ENCODE peak calls at places on chromosomes 7 and 10, in ten cellular contexts. A is prostate gland, C is body of pancreas, U is IMR-90, Y is transverse colon, O is gastrocnemius medialis, S is stomach, N is Peyer's patch, K is breast epithelium, L is adrenal gland. F is an unnamed sample.

GRCh38 chr7:12735923-12736322 is 48.5 kb downstream of the ARL4A start:
- DNase-seq in A (no peak), C (no peak), U (no peak), Y (no peak), O (no peak), S (no peak), N (no peak), K (no peak), L (no peak), F (no peak)

GRCh38 chr10:75097666-75098285 is 13.7 kb upstream of the SAMD8 start:
- DNase-seq in A (no peak), C (no peak), U (peak), Y (no peak), O (no peak), S (no peak), N (no peak), K (no peak), L (no peak), F (no peak)

GRCh38 chr7:125834421-125834820 is 904.8 kb upstream of the POT1 start:
- DNase-seq in A (no peak), C (no peak), U (no peak), Y (no peak), O (no peak), S (no peak), N (no peak), K (no peak), L (no peak), F (no peak)

GRCh38 chr10:48605786-48606529 is 1.1 kb upstream of the ARHGAP22 start:
- DNase-seq in A (no peak), C (no peak), U (peak), Y (no peak), O (no peak), S (no peak), N (no peak), K (no peak), L (peak), F (no peak)

GRCh38 chr10:60960913-60961312 is 16.9 kb upstream of the RHOBTB1 start:
- DNase-seq in A (no peak), C (no peak), U (no peak), Y (no peak), O (no peak), S (no peak), N (no peak), K (no peak), L (no peak), F (no peak)

GRCh38 chr10:93749218-93749799 is 8.4 kb upstream of the LGI1 start:
- DNase-seq in A (no peak), C (no peak), U (no peak), Y (peak), O (no peak), S (no peak), N (no peak), K (no peak), L (peak), F (no peak)

GRCh38 chr10:126576336-126576735 is 94.2 kb downstream of the C10orf90 start:
- DNase-seq in A (no peak), C (no peak), U (peak), Y (no peak), O (no peak), S (no peak), N (no peak), K (no peak), L (no peak), F (no peak)

GRCh38 chr10:86194684-86195083 is 171.9 kb downstream of the GRID1 start:
- DNase-seq in A (no peak), C (no peak), U (no peak), Y (no peak), O (no peak), S (peak), N (no peak), K (no peak), L (no peak), F (no peak)

GRCh38 chr10:81696609-81697388 is 178.2 kb upstream of the NRG3 start:
- DNase-seq in A (no peak), C (no peak), U (no peak), Y (no peak), O (no peak), S (no peak), N (no peak), K (no peak), L (no peak), F (no peak)

GRCh38 chr10:33661580-33662269 is 327.3 kb upstream of the NRP1 start:
- DNase-seq in A (peak), C (peak), U (no peak), Y (peak), O (peak), S (peak), N (no peak), K (peak), L (peak), F (peak)

GRCh38 chr7:44087914-44088838 is 5.8 kb upstream of the POLM start:
- DNase-seq in A (no peak), C (no peak), U (peak), Y (no peak), O (no peak), S (no peak), N (no peak), K (no peak), L (no peak), F (peak)

GRCh38 chr10:9010093-9010492 is 955.6 kb downstream of the GATA3 start:
- DNase-seq in A (no peak), C (no peak), U (no peak), Y (no peak), O (no peak), S (no peak), N (no peak), K (no peak), L (no peak), F (no peak)

GRCh38 chr7:159119851-159120539 is 24.7 kb downstream of the VIPR2 start:
- DNase-seq in A (no peak), C (no peak), U (no peak), Y (no peak), O (no peak), S (no peak), N (no peak), K (no peak), L (no peak), F (no peak)

GRCh38 chr7:141820067-141820466 is 21.2 kb downstream of the PRSS37 start:
- DNase-seq in A (no peak), C (no peak), U (no peak), Y (no peak), O (no peak), S (no peak), N (no peak), K (no peak), L (no peak), F (no peak)

GRCh38 chr7:135164357-135165021 is 6.0 kb downstream of the CYREN start:
- DNase-seq in A (no peak), C (peak), U (no peak), Y (no peak), O (peak), S (no peak), N (no peak), K (no peak), L (no peak), F (no peak)

GRCh38 chr7:148437043-148437442 is 153.5 kb upstream of the C7orf33 start:
- DNase-seq in A (peak), C (no peak), U (no peak), Y (no peak), O (no peak), S (no peak), N (no peak), K (no peak), L (no peak), F (no peak)

GRCh38 chr10:84348431-84348830 is 20.0 kb downstream of the CCSER2 start:
- DNase-seq in A (no peak), C (no peak), U (peak), Y (no peak), O (no peak), S (no peak), N (no peak), K (no peak), L (no peak), F (no peak)

GRCh38 chr10:50431791-50432190 is 180.5 kb upstream of the ASAH2 start:
- DNase-seq in A (no peak), C (no peak), U (no peak), Y (no peak), O (no peak), S (no peak), N (no peak), K (no peak), L (no peak), F (no peak)

GRCh38 chr7:19665399-19666008 is 43.3 kb downstream of the POLR1F start:
- DNase-seq in A (no peak), C (no peak), U (peak), Y (no peak), O (no peak), S (no peak), N (no peak), K (no peak), L (no peak), F (no peak)

GRCh38 chr10:47456096-47456485 is 27.8 kb downstream of the ANXA8 start:
- DNase-seq in A (no peak), C (no peak), U (no peak), Y (no peak), O (no peak), S (no peak), N (no peak), K (peak), L (no peak), F (no peak)

GRCh38 chr10:121662531-121662930 is 64.3 kb upstream of the FGFR2 start:
- DNase-seq in A (no peak), C (no peak), U (no peak), Y (no peak), O (no peak), S (no peak), N (no peak), K (no peak), L (no peak), F (no peak)

GRCh38 chr10:31739759-31740158 is 188.9 kb downstream of the ARHGAP12 start:
- DNase-seq in A (no peak), C (no peak), U (peak), Y (no peak), O (no peak), S (no peak), N (no peak), K (no peak), L (no peak), F (no peak)

GRCh38 chr7:96720843-96721242 is 11.2 kb upstream of the SEM1 start:
- DNase-seq in A (peak), C (no peak), U (no peak), Y (no peak), O (no peak), S (no peak), N (no peak), K (no peak), L (no peak), F (no peak)

GRCh38 chr7:87599336-87599735 is 1.3 kb downstream of the ABCB1 start:
- DNase-seq in A (no peak), C (no peak), U (no peak), Y (peak), O (no peak), S (peak), N (peak), K (no peak), L (peak), F (no peak)

GRCh38 chr7:81285142-81285871 is 366.5 kb upstream of the SEMA3C start:
- DNase-seq in A (no peak), C (no peak), U (peak), Y (no peak), O (no peak), S (no peak), N (no peak), K (no peak), L (no peak), F (no peak)

GRCh38 chr7:129661645-129662182 is 50.2 kb downstream of the NRF1 start:
- DNase-seq in A (no peak), C (no peak), U (no peak), Y (no peak), O (no peak), S (no peak), N (no peak), K (no peak), L (no peak), F (no peak)

GRCh38 chr7:73992104-73992562 is 35.8 kb upstream of the ELN start:
- DNase-seq in A (peak), C (peak), U (peak), Y (no peak), O (no peak), S (peak), N (no peak), K (peak), L (no peak), F (no peak)

GRCh38 chr7:19377611-19378339 is 232.6 kb upstream of the FERD3L start:
- DNase-seq in A (no peak), C (no peak), U (peak), Y (no peak), O (no peak), S (no peak), N (no peak), K (no peak), L (no peak), F (no peak)

GRCh38 chr7:96596120-96596826 is 113.4 kb downstream of the SEM1 start:
- DNase-seq in A (peak), C (peak), U (no peak), Y (no peak), O (no peak), S (no peak), N (no peak), K (no peak), L (no peak), F (no peak)

GRCh38 chr7:30908681-30909080 is 3.0 kb upstream of the AQP1 start:
- DNase-seq in A (no peak), C (no peak), U (no peak), Y (no peak), O (no peak), S (no peak), N (no peak), K (no peak), L (no peak), F (no peak)

GRCh38 chr10:110479710-110480109 is 18.0 kb upstream of the DUSP5 start:
- DNase-seq in A (no peak), C (no peak), U (no peak), Y (no peak), O (no peak), S (no peak), N (no peak), K (no peak), L (no peak), F (no peak)

GRCh38 chr7:155565596-155565995 is 19.2 kb upstream of the CNPY1 start:
- DNase-seq in A (no peak), C (no peak), U (no peak), Y (no peak), O (no peak), S (no peak), N (no peak), K (no peak), L (no peak), F (no peak)

DNA sequence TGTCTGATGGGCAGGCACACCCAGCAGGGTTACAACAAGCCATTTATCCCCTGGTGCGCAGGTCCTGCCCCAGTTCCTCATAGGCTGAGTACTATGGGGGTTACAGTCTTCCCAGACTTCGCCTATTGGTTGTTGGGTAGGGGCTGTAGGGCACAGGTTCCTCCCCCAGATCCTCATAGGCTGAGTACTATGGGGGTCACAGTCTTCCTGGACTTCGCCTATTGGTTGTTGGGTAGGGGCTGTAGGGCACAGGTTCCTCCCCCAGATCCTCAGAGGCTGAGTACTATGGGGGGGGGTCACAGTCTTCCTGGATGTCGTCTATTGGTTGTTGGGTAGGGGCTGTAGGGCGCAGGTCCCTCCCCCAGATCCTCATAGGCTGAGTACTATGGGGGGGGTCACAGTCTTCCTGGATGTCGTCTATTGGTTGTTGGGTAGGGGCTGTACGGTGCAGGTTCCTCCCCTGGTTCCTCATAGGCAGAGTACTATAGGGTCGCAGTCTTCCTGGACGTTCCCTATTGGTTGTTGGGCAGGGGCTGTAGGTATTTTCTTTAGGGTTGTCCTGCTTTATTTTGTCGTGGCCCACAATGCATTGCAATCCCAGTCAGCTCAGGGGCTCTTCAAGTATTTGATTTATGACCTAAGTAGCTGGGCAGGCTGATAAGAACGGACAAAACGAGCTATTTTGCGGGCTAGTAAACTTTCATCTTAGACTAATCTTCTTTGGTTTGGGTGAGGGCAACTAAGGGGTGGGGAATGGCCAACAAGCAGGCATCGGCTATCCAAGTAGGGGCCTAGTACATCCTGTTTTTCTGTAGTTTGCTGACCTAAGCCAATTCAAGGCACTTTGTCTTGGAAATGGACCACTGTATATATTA is 3.4 kb downstream of the LRRC27 start:
- DNase-seq in A (no peak), C (no peak), U (no peak), Y (peak), O (peak), S (no peak), N (no peak), K (no peak), L (no peak), F (no peak)
- TF ChIP-seq POLR2A in A (no peak), C (no peak), U (no peak), Y (no peak), O (no peak), S (no peak), N (no peak), K (no peak), L (no peak), F (no peak)

GRCh38 chr7:28145931-28146330 is 34.7 kb downstream of the JAZF1 start:
- DNase-seq in A (no peak), C (no peak), U (no peak), Y (no peak), O (no peak), S (peak), N (no peak), K (no peak), L (no peak), F (no peak)
- H3K4me3 ChIP-seq in A (no peak), C (no peak), U (no peak), Y (no peak), O (no peak), S (no peak), N (no peak), K (no peak), L (no peak), F (no peak)

DNA sequence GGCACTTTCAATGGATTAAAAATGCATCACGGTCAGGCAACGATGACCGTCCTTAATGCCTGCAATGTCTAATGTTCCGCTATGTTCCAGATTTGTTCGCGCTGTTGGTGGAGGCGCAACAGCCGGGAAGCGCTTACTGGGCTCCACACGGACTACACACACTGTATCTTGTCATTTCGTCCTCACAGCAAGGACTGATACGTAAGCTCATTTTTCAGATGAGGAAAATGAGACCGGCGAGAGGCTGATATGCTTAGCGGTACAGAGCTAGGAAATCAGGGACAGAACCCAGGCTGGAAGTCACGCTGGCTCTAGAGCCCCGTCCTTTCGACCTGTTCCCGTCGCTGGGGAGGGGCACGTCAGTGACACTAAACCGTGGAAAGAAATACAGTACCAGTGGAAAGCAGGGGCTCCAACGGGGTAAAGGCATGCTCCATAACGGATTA is 664 bp downstream of the TPK1 start:
- DNase-seq in A (peak), C (peak), U (peak), Y (peak), O (peak), S (peak), N (peak), K (no peak), L (peak), F (no peak)
- TF ChIP-seq CTCF in A (no peak), C (no peak), U (no peak), Y (no peak), O (no peak), S (no peak), N (no peak), K (no peak), L (peak), F (no peak)

GRCh38 chr7:516216-516605 is 3.4 kb downstream of the PDGFA start:
- DNase-seq in A (no peak), C (no peak), U (no peak), Y (no peak), O (no peak), S (no peak), N (no peak), K (no peak), L (no peak), F (no peak)

GRCh38 chr7:518630-519428 is 817 bp downstream of the PDGFA start:
- DNase-seq in A (peak), C (peak), U (peak), Y (peak), O (peak), S (peak), N (peak), K (peak), L (peak), F (peak)

GRCh38 chr7:516606-517456 is 2.8 kb downstream of the PDGFA start:
- DNase-seq in A (no peak), C (peak), U (peak), Y (peak), O (peak), S (peak), N (no peak), K (no peak), L (peak), F (no peak)

GRCh38 chr7:519429-519973 is at the start of gene PDGFA:
- DNase-seq in A (no peak), C (peak), U (peak), Y (no peak), O (no peak), S (peak), N (no peak), K (no peak), L (peak), F (no peak)

DNA sequence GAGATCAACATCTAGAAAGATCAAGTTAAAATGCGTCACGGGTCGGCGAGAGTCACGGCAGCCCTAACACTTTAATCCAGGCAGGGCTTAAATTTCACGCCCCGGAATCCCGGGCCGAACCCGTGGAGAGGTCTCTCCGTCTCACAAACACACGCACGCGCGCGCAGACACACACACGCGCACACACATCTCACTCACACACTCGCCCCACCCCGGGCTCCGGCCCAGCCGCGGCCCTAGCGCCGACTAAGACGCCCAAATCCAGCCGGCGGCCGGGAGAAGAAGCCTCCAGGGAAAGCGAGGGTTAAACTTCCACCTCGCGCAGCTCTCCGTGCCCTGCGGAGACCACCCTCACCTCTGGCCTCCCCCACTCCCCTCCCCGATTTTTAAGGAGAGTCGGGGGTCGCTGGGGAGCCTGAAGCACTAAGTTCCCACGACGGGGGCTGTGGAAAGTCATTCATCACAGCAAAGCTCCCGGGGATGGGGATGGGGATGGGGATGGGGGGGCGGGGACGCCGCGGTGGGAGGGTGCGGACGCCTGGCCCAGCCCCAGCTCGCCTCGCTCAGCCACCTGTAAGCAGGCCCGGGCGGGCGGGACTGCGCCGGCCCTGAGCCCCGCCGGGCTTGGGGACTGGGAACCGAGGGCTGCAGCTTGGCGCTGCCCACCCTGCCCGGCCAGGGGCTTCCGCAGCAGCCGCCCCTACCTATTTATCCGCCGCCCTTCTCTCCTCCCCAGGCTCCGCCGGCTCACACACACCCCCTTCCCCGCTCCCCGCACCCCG is 1.6 kb downstream of the PDGFA start:
- DNase-seq in A (peak), C (peak), U (peak), Y (peak), O (peak), S (peak), N (no peak), K (no peak), L (peak), F (peak)
- TF ChIP-seq POLR2A in A (no peak), C (peak), U (no peak), Y (no peak), O (peak), S (no peak), N (peak), K (no peak), L (no peak), F (no peak)